ENCODE peak calls at places on chromosomes 2 and 18, in seven cellular contexts. H, B, D, N, U, Y and Z are unnamed samples.

GRCh38 chr2:104876606-104877005 is 22.7 kb downstream of the POU3F3 start:
- DNase-seq in H (no peak), B (no peak), D (no peak), N (no peak), U (no peak), Y (no peak), Z (no peak)

GRCh38 chr2:214774108-214774507 is 35.4 kb downstream of the BARD1 start:
- DNase-seq in H (no peak), B (peak; percentile 86), D (peak; percentile 61), N (no peak), U (peak; percentile 6), Y (no peak), Z (no peak)

GRCh38 chr2:18753722-18754121 is 164.4 kb upstream of the NT5C1B start:
- DNase-seq in H (no peak), B (no peak), D (no peak), N (no peak), U (no peak), Y (no peak), Z (no peak)

GRCh38 chr2:8138923-8139667 is 542.8 kb upstream of the ID2 start:
- DNase-seq in H (no peak), B (peak; percentile 54), D (peak; percentile 27), N (no peak), U (peak; percentile 55), Y (no peak), Z (no peak)

GRCh38 chr2:10490806-10491291 is 42.7 kb upstream of the ODC1 start:
- DNase-seq in H (no peak), B (no peak), D (no peak), N (no peak), U (no peak), Y (peak; percentile 29), Z (no peak)

GRCh38 chr2:112335600-112335999 is 60.2 kb downstream of the ZC3H6 start:
- DNase-seq in H (no peak), B (no peak), D (no peak), N (no peak), U (no peak), Y (no peak), Z (no peak)

GRCh38 chr2:213991454-213992108 is 419.3 kb upstream of the VWC2L start:
- DNase-seq in H (no peak), B (peak; percentile 30), D (peak; percentile 6), N (no peak), U (no peak), Y (no peak), Z (no peak)

GRCh38 chr2:54665436-54665856 is 58.0 kb upstream of the EML6 start:
- DNase-seq in H (peak; percentile 73), B (peak; percentile 68), D (peak; percentile 53), N (peak; percentile 49), U (peak; percentile 64), Y (peak; percentile 61), Z (peak; percentile 73)

GRCh38 chr2:104923665-104924064 is 69.8 kb downstream of the POU3F3 start:
- DNase-seq in H (no peak), B (no peak), D (no peak), N (no peak), U (peak; percentile 3), Y (no peak), Z (no peak)

GRCh38 chr2:104848526-104848925 is 5.4 kb upstream of the POU3F3 start:
- DNase-seq in H (no peak), B (no peak), D (no peak), N (no peak), U (no peak), Y (no peak), Z (no peak)

GRCh38 chr2:239390546-239391285 is 10.1 kb downstream of the HDAC4 start:
- DNase-seq in H (no peak), B (no peak), D (no peak), N (no peak), U (peak; percentile 79), Y (no peak), Z (no peak)

GRCh38 chr2:236565879-236566402 is 3.7 kb upstream of the ACKR3 start:
- DNase-seq in H (peak; percentile 75), B (no peak), D (no peak), N (no peak), U (no peak), Y (no peak), Z (no peak)

GRCh38 chr2:85178980-85179411 is 45.8 kb downstream of the TCF7L1 start:
- DNase-seq in H (no peak), B (no peak), D (no peak), N (no peak), U (no peak), Y (no peak), Z (peak; percentile 76)

GRCh38 chr2:172334988-172335387 is 92.4 kb upstream of the ITGA6 start:
- DNase-seq in H (peak; percentile 49), B (no peak), D (no peak), N (no peak), U (peak; percentile 53), Y (no peak), Z (peak; percentile 50)

GRCh38 chr2:101360229-101360628 is 27.1 kb downstream of the CREG2 start:
- DNase-seq in H (no peak), B (peak; percentile 52), D (peak; percentile 9), N (no peak), U (peak; percentile 72), Y (no peak), Z (no peak)

GRCh38 chr2:69036926-69037325 is 23.9 kb downstream of the ANTXR1 start:
- DNase-seq in H (no peak), B (peak; percentile 84), D (peak; percentile 55), N (no peak), U (no peak), Y (no peak), Z (no peak)

GRCh38 chr2:54366487-54367280 is 89.4 kb upstream of the SPTBN1 start:
- DNase-seq in H (no peak), B (peak; percentile 12), D (no peak), N (no peak), U (no peak), Y (no peak), Z (no peak)

GRCh38 chr2:6444529-6444928 is 421.2 kb downstream of the CMPK2 start:
- DNase-seq in H (no peak), B (no peak), D (no peak), N (no peak), U (no peak), Y (no peak), Z (no peak)

GRCh38 chr2:6443424-6443823 is 422.3 kb downstream of the CMPK2 start:
- DNase-seq in H (no peak), B (peak; percentile 29), D (no peak), N (no peak), U (no peak), Y (no peak), Z (no peak)

GRCh38 chr2:6441800-6442199 is 423.9 kb downstream of the CMPK2 start:
- DNase-seq in H (no peak), B (peak; percentile 23), D (peak; percentile 1), N (no peak), U (no peak), Y (no peak), Z (no peak)

GRCh38 chr2:6445156-6445555 is 420.6 kb downstream of the CMPK2 start:
- DNase-seq in H (no peak), B (no peak), D (no peak), N (no peak), U (no peak), Y (no peak), Z (no peak)

GRCh38 chr2:6442252-6442651 is 423.5 kb downstream of the CMPK2 start:
- DNase-seq in H (no peak), B (peak; percentile 17), D (no peak), N (no peak), U (no peak), Y (no peak), Z (no peak)
- H4K8ac ChIP-seq in H (no peak overlapping the region), B (no peak overlapping the region), D (no peak overlapping the region), N (no peak overlapping the region), U (no peak overlapping the region), Y (no peak overlapping the region), Z (no peak overlapping the region)

DNA sequence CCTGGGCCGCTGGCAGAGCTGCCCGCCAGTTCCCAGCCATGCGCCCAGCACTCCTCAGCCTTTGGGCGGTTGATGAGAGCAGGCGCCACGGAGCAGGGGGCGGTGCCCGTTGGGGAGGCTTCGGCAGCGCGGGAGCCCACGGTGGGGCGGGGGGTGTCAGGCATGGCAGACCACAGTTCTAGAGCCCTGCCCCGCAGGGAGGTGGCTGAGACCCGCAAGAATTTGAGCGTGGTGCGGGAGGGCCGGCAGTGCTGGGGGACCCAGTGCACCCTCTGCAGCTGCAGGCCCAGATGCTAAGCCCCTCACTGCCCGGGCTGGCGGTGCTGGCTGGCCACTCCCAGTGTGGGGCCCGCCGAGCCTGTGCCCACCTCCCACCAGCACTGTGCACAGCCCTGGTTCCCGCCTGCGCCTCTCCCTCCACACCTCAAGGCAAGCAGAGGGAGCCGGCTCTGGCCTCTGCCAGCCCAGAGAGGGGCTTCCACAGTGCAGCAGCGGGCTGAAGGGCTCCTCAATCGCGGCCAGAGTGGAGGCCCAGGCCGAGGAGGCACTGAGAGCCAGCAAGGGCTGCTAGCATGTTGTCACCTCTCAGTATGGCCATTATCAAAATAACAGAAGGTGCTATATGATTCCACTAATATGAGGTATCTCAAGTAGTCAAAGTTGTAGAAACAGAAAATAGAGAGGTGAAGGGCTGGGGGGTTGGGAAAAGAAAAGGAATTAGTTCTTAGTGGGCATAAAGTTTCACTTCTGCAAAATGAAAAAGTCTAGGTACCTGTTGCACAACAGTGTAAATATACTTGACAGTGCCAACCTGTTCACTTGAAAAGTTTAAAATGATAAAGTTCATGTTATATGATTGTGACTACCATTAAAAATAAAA is 72.3 kb downstream of the SH3YL1 start:
- DNase-seq in H (no peak), B (no peak), D (no peak), N (no peak), U (no peak), Y (no peak), Z (no peak)
- H4K8ac ChIP-seq in H (no peak overlapping the region), B (no peak overlapping the region), D (no peak overlapping the region), N (no peak overlapping the region), U (no peak overlapping the region), Y (no peak overlapping the region), Z (no peak overlapping the region)

DNA sequence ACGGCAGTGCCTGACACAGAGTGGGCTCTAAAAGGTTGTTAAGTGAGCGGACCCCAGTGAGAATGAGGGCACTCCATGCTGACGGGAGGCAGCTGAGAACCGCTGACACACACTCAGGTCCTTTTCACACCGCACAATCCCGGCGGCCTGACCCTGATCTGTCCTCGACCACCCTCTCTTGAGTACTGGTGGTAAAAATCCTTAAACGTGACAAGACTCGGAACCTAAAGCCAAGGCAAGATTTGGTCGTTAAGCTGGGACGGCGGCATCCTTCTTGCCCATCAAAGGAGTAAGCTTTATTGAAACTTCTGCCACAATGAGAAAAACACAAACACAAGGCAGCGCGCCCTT is 577 bp downstream of the TMX3 start:
- DNase-seq in H (no peak), B (no peak), D (peak; percentile 52), N (no peak), U (peak; percentile 34), Y (peak; percentile 48), Z (peak; percentile 45)
- H4K8ac ChIP-seq in H (no peak overlapping the region), B (peak overlapping the region; percentile 90), D (peak overlapping the region; percentile 87), N (no peak overlapping the region), U (peak overlapping the region; percentile 87), Y (no peak overlapping the region), Z (no peak overlapping the region)

DNA sequence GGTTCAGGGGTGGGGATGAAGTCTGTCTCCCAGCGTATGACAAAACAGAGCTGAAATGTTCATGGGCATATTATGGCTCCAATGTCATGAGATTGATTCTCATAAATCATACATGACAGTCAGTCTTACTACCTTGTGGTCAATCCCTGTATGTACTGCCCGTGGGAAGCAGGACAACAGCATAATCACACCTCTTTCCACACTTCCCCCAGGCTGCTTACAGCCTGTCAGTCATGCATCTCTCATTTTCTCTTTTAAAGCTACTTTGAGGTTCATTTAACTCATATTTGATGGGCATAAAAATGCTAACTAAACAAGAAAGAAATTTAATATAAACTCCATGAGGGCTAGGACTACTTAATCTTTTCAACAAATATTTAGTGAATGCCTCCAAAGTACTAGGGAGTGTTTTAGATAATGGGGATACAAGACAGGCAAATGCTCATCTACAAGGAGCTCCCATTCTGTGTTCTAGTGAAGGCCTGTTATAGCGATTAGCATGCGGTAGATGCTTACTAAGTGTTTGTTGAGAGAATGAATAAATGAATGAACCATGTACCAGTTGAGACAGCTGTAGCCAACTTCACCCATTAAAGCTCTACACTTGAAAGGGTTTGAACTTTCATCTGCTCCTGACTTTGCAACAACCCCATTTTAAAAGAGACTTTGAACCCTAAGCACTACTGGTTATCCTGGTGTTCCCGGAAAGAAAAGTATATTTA is 89.1 kb downstream of the ALPK2 start:
- DNase-seq in H (no peak), B (no peak), D (no peak), N (no peak), U (no peak), Y (no peak), Z (no peak)
- H4K8ac ChIP-seq in H (no peak overlapping the region), B (no peak overlapping the region), D (no peak overlapping the region), N (no peak overlapping the region), U (no peak overlapping the region), Y (no peak overlapping the region), Z (no peak overlapping the region)